ENCODE peak calls at places on chromosomes 12 and 14, in eight cellular contexts. A, O, F, I, B, Y, P and V are unnamed samples.

GRCh38 chr14:93120952-93121834 is 5.5 kb upstream of the ITPK1 start:
- DNase-seq in A (no peak), O (no peak), F (no peak), I (no peak), B (no peak), Y (no peak), P (no peak), V (no peak)

GRCh38 chr12:42056130-42056529 is 88.5 kb downstream of the GXYLT1 start:
- DNase-seq in A (peak), O (no peak), F (no peak), I (no peak), B (no peak), Y (no peak), P (no peak), V (no peak)

GRCh38 chr12:26298785-26299621 is 103.6 kb downstream of the SSPN start:
- DNase-seq in A (peak), O (peak), F (no peak), I (peak), B (no peak), Y (peak), P (peak), V (peak)

GRCh38 chr14:51750542-51750941 is 98.8 kb downstream of the FRMD6 start:
- DNase-seq in A (peak), O (no peak), F (no peak), I (no peak), B (peak), Y (no peak), P (no peak), V (no peak)

GRCh38 chr12:26523708-26524150 is 309.3 kb downstream of the ITPR2 start:
- DNase-seq in A (no peak), O (peak), F (peak), I (peak), B (no peak), Y (peak), P (peak), V (peak)

GRCh38 chr12:50686976-50687375 is 76.9 kb upstream of the ATF1 start:
- DNase-seq in A (no peak), O (no peak), F (no peak), I (no peak), B (no peak), Y (no peak), P (no peak), V (no peak)

GRCh38 chr12:69987453-69988102 is 162.6 kb downstream of the MYRFL start:
- DNase-seq in A (no peak), O (peak), F (peak), I (peak), B (no peak), Y (peak), P (peak), V (peak)

GRCh38 chr12:11015775-11016430 is 6.5 kb downstream of the TAS2R19 start:
- DNase-seq in A (no peak), O (peak), F (no peak), I (no peak), B (no peak), Y (no peak), P (no peak), V (no peak)

GRCh38 chr14:67641902-67642749 is 22.4 kb downstream of the ARG2 start:
- DNase-seq in A (no peak), O (no peak), F (no peak), I (no peak), B (no peak), Y (no peak), P (no peak), V (no peak)

GRCh38 chr12:106739318-106739717 is 35.2 kb upstream of the RIC8B start:
- DNase-seq in A (no peak), O (no peak), F (no peak), I (no peak), B (no peak), Y (no peak), P (no peak), V (no peak)

GRCh38 chr14:100664234-100664633 is 62.5 kb upstream of the DLK1 start:
- DNase-seq in A (no peak), O (no peak), F (no peak), I (no peak), B (no peak), Y (no peak), P (no peak), V (no peak)

GRCh38 chr14:73796881-73797539 is 54.6 kb upstream of the PTGR2 start:
- DNase-seq in A (peak), O (peak), F (no peak), I (no peak), B (no peak), Y (peak), P (no peak), V (no peak)

GRCh38 chr12:6370994-6371754 is 4.2 kb downstream of the SCNN1A start:
- DNase-seq in A (no peak), O (peak), F (no peak), I (peak), B (peak), Y (peak), P (no peak), V (peak)

GRCh38 chr14:105883066-105884005 is 357.0 kb downstream of the TMEM121 start:
- DNase-seq in A (no peak), O (no peak), F (no peak), I (no peak), B (no peak), Y (no peak), P (no peak), V (no peak)

GRCh38 chr14:98160901-98161300 is 1111.1 kb downstream of the BCL11B start:
- DNase-seq in A (no peak), O (no peak), F (no peak), I (no peak), B (no peak), Y (no peak), P (no peak), V (no peak)

GRCh38 chr14:50362791-50363733 is 33.6 kb downstream of the CDKL1 start:
- DNase-seq in A (peak), O (peak), F (no peak), I (no peak), B (no peak), Y (peak), P (peak), V (no peak)

GRCh38 chr14:37466623-37467088 is 128.4 kb downstream of the FOXA1 start:
- DNase-seq in A (no peak), O (peak), F (no peak), I (no peak), B (no peak), Y (no peak), P (no peak), V (no peak)
- H3K4me3 ChIP-seq in A (no peak), O (no peak), F (no peak), I (no peak), B (no peak), Y (no peak), P (no peak), V (no peak)

DNA sequence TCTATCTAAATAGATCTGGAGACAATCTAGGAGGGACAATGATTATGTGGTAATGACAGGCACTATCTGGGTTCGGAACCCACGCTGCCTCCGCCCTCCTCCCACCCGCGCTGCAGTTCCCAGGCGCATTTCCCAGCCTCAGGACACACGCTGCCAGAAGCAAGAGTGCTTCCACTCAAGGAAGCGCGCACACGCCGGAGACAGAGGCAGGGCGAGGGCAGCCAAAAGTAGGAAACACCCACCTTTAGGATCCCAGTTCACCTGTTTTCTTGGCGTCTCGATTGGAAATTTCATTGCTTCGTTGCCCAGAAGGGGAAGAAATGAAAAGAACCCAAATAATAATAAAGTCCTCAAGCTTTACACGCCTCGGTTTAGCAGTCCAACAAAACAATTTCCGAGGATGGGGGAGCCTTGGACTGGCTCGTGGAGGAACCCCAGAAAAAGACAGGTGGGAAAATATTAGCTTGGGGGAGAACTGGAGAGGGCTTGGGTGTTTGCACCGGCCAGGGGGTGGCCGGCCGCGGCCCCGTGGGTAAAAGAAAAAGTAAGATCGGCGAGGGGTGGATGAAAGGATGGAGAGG is 474 bp downstream of the KCNK10 start:
- DNase-seq in A (no peak), O (peak), F (no peak), I (no peak), B (no peak), Y (no peak), P (no peak), V (no peak)
- H3K4me3 ChIP-seq in A (peak), O (no peak), F (peak), I (peak), B (peak), Y (peak), P (no peak), V (peak)

GRCh38 chr12:21771311-21771710 is 3.2 kb downstream of the KCNJ8 start:
- DNase-seq in A (no peak), O (peak), F (peak), I (no peak), B (no peak), Y (peak), P (peak), V (no peak)

GRCh38 chr12:21774358-21775129 is at the start of gene KCNJ8:
- DNase-seq in A (no peak), O (peak), F (peak), I (peak), B (peak), Y (peak), P (peak), V (peak)

GRCh38 chr12:21773799-21774198 is 707 bp downstream of the KCNJ8 start:
- DNase-seq in A (no peak), O (peak), F (no peak), I (no peak), B (no peak), Y (peak), P (no peak), V (no peak)

GRCh38 chr12:21775130-21775920 is 819 bp upstream of the KCNJ8 start:
- DNase-seq in A (no peak), O (no peak), F (no peak), I (no peak), B (no peak), Y (no peak), P (no peak), V (no peak)

GRCh38 chr12:21773263-21773741 is 1.2 kb downstream of the KCNJ8 start:
- DNase-seq in A (peak), O (peak), F (no peak), I (peak), B (peak), Y (peak), P (peak), V (no peak)
- H3K4me3 ChIP-seq in A (no peak), O (peak), F (peak), I (peak), B (no peak), Y (peak), P (peak), V (no peak)

GRCh38 chr12:95701275-95701674 is 89.3 kb downstream of the NTN4 start:
- DNase-seq in A (peak), O (peak), F (no peak), I (no peak), B (no peak), Y (peak), P (peak), V (no peak)

GRCh38 chr12:95703986-95704385 is 86.6 kb downstream of the NTN4 start:
- DNase-seq in A (no peak), O (no peak), F (no peak), I (no peak), B (no peak), Y (no peak), P (no peak), V (no peak)

GRCh38 chr12:95701722-95702418 is 88.7 kb downstream of the NTN4 start:
- DNase-seq in A (no peak), O (no peak), F (no peak), I (no peak), B (no peak), Y (no peak), P (no peak), V (peak)

GRCh38 chr12:95699579-95699978 is 91.0 kb downstream of the NTN4 start:
- DNase-seq in A (no peak), O (no peak), F (no peak), I (no peak), B (no peak), Y (no peak), P (no peak), V (no peak)

DNA sequence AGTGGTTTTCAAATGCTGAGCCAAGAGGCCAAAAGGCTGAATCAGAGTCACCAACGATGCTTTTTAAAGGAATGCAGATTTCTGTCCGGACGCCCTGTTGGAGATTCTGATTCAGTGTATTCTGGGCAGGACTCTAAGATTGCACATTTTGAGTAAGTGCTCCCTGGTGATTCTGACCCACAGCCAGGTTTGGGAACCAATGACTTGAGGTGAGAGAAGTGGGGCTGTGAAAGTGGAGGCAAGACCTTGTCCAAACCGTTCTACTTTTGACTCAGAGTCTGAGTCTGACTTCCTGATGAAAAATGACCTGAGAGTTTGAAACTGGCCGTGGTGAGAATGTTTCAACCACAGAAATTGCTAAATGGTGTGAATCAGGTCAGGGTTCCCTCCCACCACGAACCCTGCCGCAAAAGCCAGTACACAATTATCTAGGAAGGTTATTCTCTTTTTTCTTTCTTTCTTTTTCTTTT is 90.2 kb downstream of the NTN4 start:
- DNase-seq in A (no peak), O (peak), F (peak), I (peak), B (no peak), Y (peak), P (peak), V (peak)
- H3K4me3 ChIP-seq in A (no peak), O (no peak), F (no peak), I (no peak), B (no peak), Y (peak), P (no peak), V (no peak)

GRCh38 chr12:58918475-58918874 is 1.8 kb downstream of the LRIG3 start:
- DNase-seq in A (no peak), O (no peak), F (no peak), I (no peak), B (no peak), Y (peak), P (no peak), V (no peak)

GRCh38 chr12:58916891-58917570 is 3.3 kb downstream of the LRIG3 start:
- DNase-seq in A (no peak), O (peak), F (no peak), I (peak), B (no peak), Y (peak), P (peak), V (no peak)

GRCh38 chr12:58919271-58920101 is 818 bp downstream of the LRIG3 start:
- DNase-seq in A (no peak), O (peak), F (no peak), I (peak), B (peak), Y (peak), P (peak), V (no peak)

GRCh38 chr12:58916153-58916709 is 4.1 kb downstream of the LRIG3 start:
- DNase-seq in A (no peak), O (no peak), F (no peak), I (no peak), B (no peak), Y (no peak), P (no peak), V (no peak)

GRCh38 chr12:58917699-58918334 is 2.5 kb downstream of the LRIG3 start:
- DNase-seq in A (no peak), O (peak), F (no peak), I (peak), B (no peak), Y (peak), P (peak), V (no peak)
- H3K4me3 ChIP-seq in A (no peak), O (peak), F (peak), I (peak), B (no peak), Y (peak), P (peak), V (peak)

GRCh38 chr12:9750276-9751203 is 10.2 kb downstream of the CD69 start:
- DNase-seq in A (peak), O (peak), F (peak), I (peak), B (peak), Y (peak), P (peak), V (no peak)

GRCh38 chr12:9754097-9754964 is 6.4 kb downstream of the CD69 start:
- DNase-seq in A (no peak), O (no peak), F (no peak), I (no peak), B (no peak), Y (no peak), P (no peak), V (no peak)

GRCh38 chr12:9752145-9752717 is 8.5 kb downstream of the CD69 start:
- DNase-seq in A (no peak), O (no peak), F (no peak), I (no peak), B (no peak), Y (no peak), P (no peak), V (no peak)

GRCh38 chr12:9753042-9753820 is 7.5 kb downstream of the CD69 start:
- DNase-seq in A (no peak), O (no peak), F (no peak), I (no peak), B (no peak), Y (no peak), P (no peak), V (no peak)

DNA sequence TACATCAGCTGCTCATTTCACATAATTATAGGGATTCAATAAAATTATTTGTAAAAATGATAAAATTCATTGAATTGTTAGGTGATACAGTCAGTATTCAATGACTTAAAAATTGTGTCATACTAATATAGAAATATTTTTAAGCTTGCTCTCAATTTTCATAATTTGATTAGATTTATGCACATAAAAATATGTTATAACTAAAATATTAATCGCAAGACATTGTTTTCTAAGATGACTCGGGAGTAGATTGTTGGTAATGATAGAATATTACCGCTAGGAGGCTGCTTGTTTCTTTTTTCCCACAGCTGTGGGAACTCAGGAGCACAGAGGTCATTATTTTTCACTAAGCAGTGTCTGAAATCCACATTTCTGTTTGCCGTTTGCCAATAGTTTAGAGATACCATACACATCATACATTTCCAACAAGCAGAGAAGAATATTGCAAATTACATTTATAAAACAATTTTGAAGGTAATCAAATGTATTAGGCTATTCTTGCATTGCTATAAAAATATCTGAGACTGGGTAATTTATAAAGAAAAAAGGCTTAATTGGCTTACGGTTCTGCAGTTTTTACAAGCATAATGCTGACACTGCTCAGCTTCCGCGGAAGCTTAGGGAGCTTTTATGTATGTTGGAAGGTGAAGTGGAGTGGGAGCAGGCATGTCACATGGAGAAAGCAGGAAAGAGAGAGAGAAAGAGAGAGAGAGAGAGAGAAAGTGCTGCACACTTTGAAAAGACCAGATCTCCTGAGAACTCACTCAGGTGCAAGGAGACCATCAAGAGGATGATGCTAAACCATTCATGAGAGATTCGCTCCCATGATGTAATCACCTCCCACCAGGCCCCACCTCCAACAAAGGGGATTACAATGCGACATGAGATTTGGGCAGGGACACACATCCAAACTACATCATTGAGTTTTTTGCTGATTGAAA is 9.2 kb downstream of the CD69 start:
- DNase-seq in A (no peak), O (peak), F (no peak), I (no peak), B (no peak), Y (peak), P (peak), V (no peak)
- H3K4me3 ChIP-seq in A (no peak), O (no peak), F (no peak), I (no peak), B (no peak), Y (peak), P (no peak), V (no peak)

GRCh38 chr12:131829795-131830334 is 1.7 kb downstream of the MMP17 start:
- DNase-seq in A (no peak), O (no peak), F (no peak), I (no peak), B (no peak), Y (peak), P (no peak), V (no peak)

GRCh38 chr12:131831021-131831571 is 2.9 kb downstream of the MMP17 start:
- DNase-seq in A (no peak), O (no peak), F (no peak), I (no peak), B (no peak), Y (peak), P (no peak), V (no peak)

GRCh38 chr12:131829351-131829794 is 1.2 kb downstream of the MMP17 start:
- DNase-seq in A (no peak), O (peak), F (no peak), I (no peak), B (no peak), Y (peak), P (no peak), V (no peak)

GRCh38 chr12:131831635-131832041 is 3.4 kb downstream of the MMP17 start:
- DNase-seq in A (no peak), O (peak), F (peak), I (no peak), B (no peak), Y (peak), P (peak), V (no peak)

DNA sequence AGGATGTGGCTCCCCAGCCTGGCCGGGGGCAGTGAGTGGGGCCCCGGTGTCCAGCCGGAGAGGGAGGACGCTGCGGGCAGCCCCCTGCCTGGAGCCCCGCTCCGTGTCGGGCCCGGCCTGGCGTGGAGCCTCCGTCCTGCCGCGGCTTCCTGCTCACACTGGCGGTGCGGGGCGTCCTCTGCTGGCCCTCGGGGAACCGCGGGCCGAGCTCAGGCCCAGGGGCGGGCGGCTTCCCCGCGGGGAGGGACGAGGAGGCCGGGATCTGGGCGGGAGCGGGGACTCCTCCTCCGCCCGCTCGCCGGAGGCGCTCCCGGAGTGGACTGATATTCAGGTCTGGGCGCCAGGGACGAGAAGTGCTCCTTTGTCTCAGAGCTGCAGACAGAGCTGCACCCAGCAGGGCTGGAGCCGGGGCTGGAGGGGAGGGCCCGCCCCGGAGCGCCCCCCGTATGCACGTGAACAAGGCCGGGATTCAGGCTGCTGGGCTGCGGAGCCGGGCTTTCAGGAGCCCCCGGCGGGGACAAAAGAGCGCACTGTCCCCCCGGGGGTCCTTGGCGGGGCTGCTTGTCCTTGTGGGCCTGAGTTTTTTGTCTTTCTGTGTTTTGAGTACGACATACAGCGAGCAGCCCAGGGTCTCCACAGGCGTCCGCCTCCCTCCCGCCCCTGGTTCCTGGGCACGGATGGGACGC is 2.3 kb downstream of the MMP17 start:
- DNase-seq in A (no peak), O (peak), F (peak), I (peak), B (peak), Y (peak), P (peak), V (no peak)
- H3K4me3 ChIP-seq in A (no peak), O (peak), F (peak), I (peak), B (peak), Y (peak), P (peak), V (peak)

GRCh38 chr14:37586783-37587428 is 8.1 kb downstream of the FOXA1 start:
- DNase-seq in A (no peak), O (no peak), F (no peak), I (no peak), B (no peak), Y (no peak), P (no peak), V (no peak)
- H3K4me3 ChIP-seq in A (no peak), O (no peak), F (no peak), I (no peak), B (no peak), Y (no peak), P (no peak), V (no peak)